ENCODE peak calls at places on chromosomes 16 and 17, in seven cellular contexts. H is body of pancreas; Q is cardiac muscle cell; X is hepatocyte; D is left ventricle myocardium inferior; O is K562; M is CD8-positive, alpha-beta T cell. Z is an unnamed sample.

GRCh38 chr16:55543470-55543869 is 23.0 kb upstream of the CAPNS2 start:
- DNase-seq in H (no peak), Q (peak; percentile 31), X (peak; percentile 44), D (no peak), O (peak; percentile 11), M (no peak), Z (peak; percentile 12)

GRCh38 chr17:61641715-61642114 is 50.7 kb upstream of the NACA2 start:
- DNase-seq in H (no peak), Q (no peak), X (no peak), D (no peak), O (no peak), M (no peak), Z (no peak)

GRCh38 chr16:80804451-80805383 is at the start of gene CDYL2:
- DNase-seq in H (peak; percentile 40), Q (no peak), X (peak; percentile 82), D (peak; percentile 48), O (no peak), M (peak; percentile 28), Z (peak; percentile 7)

GRCh38 chr16:30997887-30998711 is 12.3 kb downstream of the STX1B start:
- DNase-seq in H (no peak), Q (no peak), X (peak; percentile 66), D (no peak), O (no peak), M (no peak), Z (no peak)

GRCh38 chr17:80260791-80261158 is at the start of gene RNF213:
- DNase-seq in H (peak; percentile 66), Q (peak; percentile 70), X (peak; percentile 79), D (peak; percentile 62), O (peak; percentile 60), M (peak; percentile 43), Z (peak; percentile 74)

GRCh38 chr17:953767-954166 is 25.8 kb downstream of the NXN start:
- DNase-seq in H (no peak), Q (no peak), X (no peak), D (no peak), O (no peak), M (no peak), Z (no peak)

GRCh38 chr16:19860146-19861030 is 24.3 kb downstream of the GPRC5B start:
- DNase-seq in H (no peak), Q (no peak), X (peak; percentile 39), D (no peak), O (no peak), M (no peak), Z (no peak)

GRCh38 chr16:17566075-17566474 is 95.3 kb upstream of the XYLT1 start:
- DNase-seq in H (no peak), Q (no peak), X (no peak), D (no peak), O (no peak), M (no peak), Z (no peak)

GRCh38 chr17:68460715-68461114 is 3.4 kb upstream of the WIPI1 start:
- DNase-seq in H (no peak), Q (no peak), X (no peak), D (no peak), O (no peak), M (no peak), Z (no peak)

GRCh38 chr17:29838961-29839360 is 91.1 kb downstream of the SSH2 start:
- DNase-seq in H (no peak), Q (peak; percentile 59), X (peak; percentile 31), D (no peak), O (no peak), M (no peak), Z (peak; percentile 60)

GRCh38 chr16:30923554-30924085 is at the start of gene FBXL19:
- DNase-seq in H (peak; percentile 54), Q (peak; percentile 78), X (peak; percentile 57), D (peak; percentile 48), O (no peak), M (no peak), Z (peak; percentile 53)

GRCh38 chr16:14325921-14326401 is 254.8 kb downstream of the MRTFB start:
- DNase-seq in H (no peak), Q (peak; percentile 28), X (no peak), D (no peak), O (no peak), M (no peak), Z (peak; percentile 49)

GRCh38 chr17:66633322-66633965 is 201.5 kb upstream of the CACNG5 start:
- DNase-seq in H (no peak), Q (peak; percentile 7), X (no peak), D (no peak), O (no peak), M (peak; percentile 9), Z (no peak)

GRCh38 chr16:28603381-28604185 is 6.3 kb downstream of the SULT1A1 start:
- DNase-seq in H (no peak), Q (no peak), X (no peak), D (no peak), O (no peak), M (no peak), Z (no peak)

GRCh38 chr17:80348551-80349436 is 66.2 kb upstream of the ENDOV start:
- DNase-seq in H (no peak), Q (no peak), X (no peak), D (no peak), O (no peak), M (no peak), Z (no peak)

GRCh38 chr17:49995055-49995738 is at the start of gene DLX3:
- DNase-seq in H (peak; percentile 67), Q (peak; percentile 90), X (peak; percentile 89), D (peak; percentile 63), O (no peak), M (no peak), Z (peak; percentile 82)

GRCh38 chr17:49996121-49996494 is 1.1 kb upstream of the DLX3 start:
- DNase-seq in H (no peak), Q (no peak), X (no peak), D (no peak), O (no peak), M (no peak), Z (no peak)

GRCh38 chr17:49997773-49998703 is 3.0 kb upstream of the DLX3 start:
- DNase-seq in H (peak; percentile 84), Q (peak; percentile 94), X (peak; percentile 95), D (peak; percentile 60), O (peak; percentile 92), M (peak; percentile 77), Z (peak; percentile 89)

GRCh38 chr17:49997256-49997735 is 2.3 kb upstream of the DLX3 start:
- DNase-seq in H (no peak), Q (no peak), X (no peak), D (no peak), O (no peak), M (no peak), Z (no peak)

GRCh38 chr17:49996495-49997255 is 1.7 kb upstream of the DLX3 start:
- DNase-seq in H (peak; percentile 58), Q (peak; percentile 80), X (peak; percentile 73), D (peak; percentile 46), O (peak; percentile 61), M (peak; percentile 65), Z (peak; percentile 73)
- H3K27me3 ChIP-seq in H (no peaks in the 10 kb centered on the region), Q (peaks cover 86% of the 10 kb centered on the region), X (peaks cover 83% of the 10 kb centered on the region), D (peaks cover 100% of the 10 kb centered on the region), O (peaks cover 34% of the 10 kb centered on the region), M (peaks cover 31% of the 10 kb centered on the region), Z (peaks cover 63% of the 10 kb centered on the region)

GRCh38 chr17:45018514-45019176 is 32.8 kb downstream of the DCAKD start:
- DNase-seq in H (no peak), Q (no peak), X (peak; percentile 36), D (peak; percentile 37), O (peak; percentile 71), M (no peak), Z (peak; percentile 69)

GRCh38 chr17:45013021-45013997 is 38.1 kb downstream of the DCAKD start:
- DNase-seq in H (no peak), Q (no peak), X (peak; percentile 30), D (peak; percentile 44), O (no peak), M (no peak), Z (no peak)

GRCh38 chr17:45016237-45016636 is 35.2 kb downstream of the DCAKD start:
- DNase-seq in H (no peak), Q (no peak), X (no peak), D (no peak), O (no peak), M (no peak), Z (no peak)

GRCh38 chr17:45019177-45019711 is 32.2 kb downstream of the DCAKD start:
- DNase-seq in H (peak; percentile 55), Q (peak; percentile 84), X (peak; percentile 81), D (peak; percentile 60), O (peak; percentile 70), M (peak; percentile 22), Z (peak; percentile 76)

DNA sequence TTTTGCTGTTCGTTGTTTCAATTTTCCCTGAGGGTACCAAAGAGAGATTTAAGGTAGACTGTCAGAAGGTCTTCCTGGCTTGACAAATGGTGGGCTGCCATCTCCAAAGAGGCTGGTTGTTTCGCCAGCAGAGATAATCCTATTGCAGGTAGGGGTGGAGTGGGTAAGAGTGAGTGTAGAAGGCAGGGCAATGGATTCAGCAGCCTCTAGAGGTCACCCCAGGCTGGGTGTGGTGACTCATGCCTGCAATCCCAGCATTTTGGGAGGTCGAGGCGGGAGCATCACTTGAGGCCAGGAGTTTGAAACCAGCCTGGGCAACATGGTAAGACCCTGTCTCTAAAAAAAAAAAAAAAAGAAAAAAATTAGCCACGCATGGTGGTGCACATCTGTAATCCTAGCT is 34.6 kb downstream of the DCAKD start:
- DNase-seq in H (no peak), Q (no peak), X (no peak), D (no peak), O (peak; percentile 61), M (no peak), Z (no peak)
- TF ChIP-seq CTCF in H (peak; percentile 30), Q (peak; percentile 37), X (no peak), D (no peak), O (peak; percentile 63), M (no peak), Z (peak; percentile 46)

DNA sequence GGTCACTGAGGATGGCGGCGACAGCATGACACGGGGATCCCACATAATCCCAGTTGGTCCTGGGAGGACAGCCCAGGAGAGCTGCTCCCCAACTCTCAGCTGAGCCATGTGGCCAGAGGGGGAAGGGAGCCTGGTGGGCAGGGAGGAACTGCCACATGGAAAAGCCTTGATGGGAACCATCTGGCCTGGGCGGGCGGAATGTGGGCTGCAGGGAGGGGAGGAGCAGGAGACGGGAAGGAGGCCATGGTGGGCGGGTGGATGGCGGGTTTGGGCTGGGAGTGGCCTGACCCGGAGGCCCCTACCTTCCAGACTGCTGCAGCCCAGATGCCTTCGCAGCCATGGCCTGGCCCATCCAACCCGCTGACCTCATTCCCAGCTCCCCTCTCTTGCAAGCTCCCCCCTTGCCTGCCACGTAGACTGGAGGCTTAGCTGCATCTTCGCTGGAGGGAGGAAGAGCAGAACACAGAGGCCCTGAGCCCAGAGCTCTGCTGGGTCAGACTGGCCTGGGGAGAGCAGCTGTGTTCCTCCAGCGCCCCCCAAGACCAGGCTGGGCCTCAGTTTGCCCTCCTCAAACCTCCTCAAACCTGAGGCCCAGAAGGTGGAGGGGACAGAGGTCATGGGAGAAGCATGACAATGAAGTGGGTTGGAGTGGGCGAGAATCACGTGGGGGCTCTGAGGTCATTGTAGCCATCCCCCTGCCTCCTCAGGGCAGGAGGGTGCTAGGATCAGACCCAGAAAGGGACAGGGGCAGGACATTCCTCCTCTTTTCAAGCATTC is 8.2 kb upstream of the COL1A1 start:
- DNase-seq in H (peak; percentile 46), Q (peak; percentile 84), X (peak; percentile 92), D (peak; percentile 90), O (peak; percentile 54), M (no peak), Z (peak; percentile 92)
- H3K4me1 ChIP-seq in H (no peaks in the 10 kb centered on the region), Q (peaks cover 50% of the 10 kb centered on the region), X (peaks cover 70% of the 10 kb centered on the region), D (peaks cover 67% of the 10 kb centered on the region), O (peaks cover 65% of the 10 kb centered on the region), M (peaks cover 13% of the 10 kb centered on the region), Z (peaks cover 38% of the 10 kb centered on the region)

GRCh38 chr17:75945202-75945601 is 4.4 kb upstream of the FBF1 start:
- DNase-seq in H (no peak), Q (no peak), X (no peak), D (no peak), O (no peak), M (no peak), Z (no peak)

GRCh38 chr17:75950850-75951554 is 10.2 kb upstream of the FBF1 start:
- DNase-seq in H (no peak), Q (no peak), X (no peak), D (no peak), O (peak; percentile 30), M (no peak), Z (no peak)

GRCh38 chr17:75950421-75950820 is 9.6 kb upstream of the FBF1 start:
- DNase-seq in H (no peak), Q (no peak), X (no peak), D (no peak), O (no peak), M (no peak), Z (no peak)
- H3K27me3 ChIP-seq in H (no peaks in the 10 kb centered on the region), Q (no peaks in the 10 kb centered on the region), X (no peaks in the 10 kb centered on the region), D (no peaks in the 10 kb centered on the region), O (no peaks in the 10 kb centered on the region), M (no peaks in the 10 kb centered on the region), Z (no peaks in the 10 kb centered on the region)

Z was measured in BE2C.